ENCODE peak calls at places on chromosomes 5 and 9, in five cellular contexts. One of them, this sample, is unnamed.

GRCh38 chr5:92991681-92992472 is 589.1 kb downstream of the NR2F1-AS1 start:
- DNase-seq in fibroblast of pulmonary artery: peak
- DNase-seq in smooth muscle cell of the brain vasculature: peak
- DNase-seq in GM12865: no peak
- DNase-seq in mesendoderm: no peak
- DNase-seq in this sample: peak

GRCh38 chr9:135146766-135147472 is 59.5 kb downstream of the OLFM1 start:
- DNase-seq in mesendoderm: no peak
- DNase-seq in fibroblast of pulmonary artery: no peak
- DNase-seq in smooth muscle cell of the brain vasculature: no peak
- DNase-seq in GM12865: no peak
- DNase-seq in this sample: no peak

GRCh38 chr5:174999581-174999980 is 275.2 kb downstream of the MSX2 start:
- DNase-seq in mesendoderm: peak
- DNase-seq in fibroblast of pulmonary artery: no peak
- DNase-seq in smooth muscle cell of the brain vasculature: no peak
- DNase-seq in GM12865: no peak
- DNase-seq in this sample: no peak

GRCh38 chr9:106479679-106480078 is 383.3 kb upstream of the ZNF462 start:
- DNase-seq in fibroblast of pulmonary artery: peak
- DNase-seq in smooth muscle cell of the brain vasculature: no peak
- DNase-seq in mesendoderm: no peak
- DNase-seq in GM12865: no peak
- DNase-seq in this sample: peak

GRCh38 chr9:137147793-137148160 is 8.8 kb downstream of the GRIN1 start:
- DNase-seq in mesendoderm: no peak
- DNase-seq in smooth muscle cell of the brain vasculature: no peak
- DNase-seq in fibroblast of pulmonary artery: no peak
- DNase-seq in GM12865: no peak
- DNase-seq in this sample: no peak

GRCh38 chr5:144247131-144247530 is 76.5 kb downstream of the KCTD16 start:
- DNase-seq in smooth muscle cell of the brain vasculature: no peak
- DNase-seq in GM12865: no peak
- DNase-seq in mesendoderm: peak
- DNase-seq in fibroblast of pulmonary artery: no peak
- DNase-seq in this sample: peak

GRCh38 chr5:150596826-150597225 is 43.6 kb upstream of the SYNPO start:
- DNase-seq in smooth muscle cell of the brain vasculature: no peak
- DNase-seq in mesendoderm: no peak
- DNase-seq in fibroblast of pulmonary artery: no peak
- DNase-seq in GM12865: no peak
- DNase-seq in this sample: no peak

GRCh38 chr5:116137544-116138378 is 52.9 kb downstream of the COMMD10 start:
- DNase-seq in GM12865: peak
- DNase-seq in fibroblast of pulmonary artery: peak
- DNase-seq in mesendoderm: peak
- DNase-seq in smooth muscle cell of the brain vasculature: peak
- DNase-seq in this sample: peak

GRCh38 chr9:133952598-133953550 is 39.2 kb downstream of the VAV2 start:
- DNase-seq in GM12865: no peak
- DNase-seq in mesendoderm: no peak
- DNase-seq in smooth muscle cell of the brain vasculature: no peak
- DNase-seq in fibroblast of pulmonary artery: no peak
- DNase-seq in this sample: no peak

GRCh38 chr5:14569948-14570691 is 11.5 kb upstream of the OTULINL start:
- DNase-seq in fibroblast of pulmonary artery: no peak
- DNase-seq in mesendoderm: no peak
- DNase-seq in smooth muscle cell of the brain vasculature: no peak
- DNase-seq in GM12865: no peak
- DNase-seq in this sample: no peak

GRCh38 chr5:127428748-127429147 is 88.7 kb upstream of the PRRC1 start:
- DNase-seq in mesendoderm: peak
- DNase-seq in GM12865: no peak
- DNase-seq in fibroblast of pulmonary artery: peak
- DNase-seq in smooth muscle cell of the brain vasculature: no peak
- DNase-seq in this sample: no peak

GRCh38 chr9:87610200-87611155 is 112.8 kb downstream of the DAPK1 start:
- DNase-seq in smooth muscle cell of the brain vasculature: no peak
- DNase-seq in fibroblast of pulmonary artery: peak
- DNase-seq in mesendoderm: peak
- DNase-seq in GM12865: no peak
- DNase-seq in this sample: no peak

GRCh38 chr9:132129535-132129934 is 32.3 kb upstream of the NTNG2 start:
- DNase-seq in mesendoderm: no peak
- DNase-seq in smooth muscle cell of the brain vasculature: no peak
- DNase-seq in GM12865: no peak
- DNase-seq in fibroblast of pulmonary artery: no peak
- DNase-seq in this sample: no peak

GRCh38 chr5:68962632-68963484 is 131.0 kb upstream of the SLC30A5 start:
- DNase-seq in mesendoderm: peak
- DNase-seq in smooth muscle cell of the brain vasculature: peak
- DNase-seq in GM12865: peak
- DNase-seq in fibroblast of pulmonary artery: peak
- DNase-seq in this sample: peak

This sample was measured in myocyte.